ENCODE peak calls at places on chromosome 20, in five cellular contexts. D is GM12865, U is A549, Z is endothelial cell, E is ovary. F is an unnamed sample.

GRCh38 chr20:32911355-32911754 is 52.6 kb downstream of the EFCAB8 start:
- DNase-seq in D (no peak), U (no peak), Z (no peak), E (no peak), F (no peak)

GRCh38 chr20:5222919-5223634 is 93.7 kb downstream of the PROKR2 start:
- DNase-seq in D (peak), U (peak), Z (peak), E (peak), F (peak)

GRCh38 chr20:35443003-35443402 is 5.0 kb upstream of the GDF5 start:
- DNase-seq in D (no peak), U (no peak), Z (no peak), E (no peak), F (no peak)

GRCh38 chr20:22805219-22805618 is 220.8 kb upstream of the FOXA2 start:
- DNase-seq in D (no peak), U (peak), Z (peak), E (no peak), F (peak)

GRCh38 chr20:63145156-63145555 is 70.8 kb downstream of the YTHDF1 start:
- DNase-seq in D (no peak), U (no peak), Z (no peak), E (no peak), F (no peak)

GRCh38 chr20:57835462-57836455 is 125.9 kb upstream of the PMEPA1 start:
- DNase-seq in D (no peak), U (no peak), Z (no peak), E (no peak), F (no peak)

GRCh38 chr20:58634818-58635665 is 16.0 kb upstream of the STX16 start:
- DNase-seq in D (no peak), U (no peak), Z (no peak), E (peak), F (no peak)

GRCh38 chr20:17617868-17618672 is 48.2 kb downstream of the DSTN start:
- DNase-seq in D (no peak), U (no peak), Z (no peak), E (no peak), F (peak)

GRCh38 chr20:35077341-35077740 is 15.3 kb downstream of the TRPC4AP start:
- DNase-seq in D (no peak), U (no peak), Z (no peak), E (no peak), F (no peak)

GRCh38 chr20:58718121-58718563 is 25.5 kb downstream of the NPEPL1 start:
- DNase-seq in D (no peak), U (no peak), Z (no peak), E (peak), F (no peak)

GRCh38 chr20:41248371-41249024 is 69.0 kb downstream of the ZHX3 start:
- DNase-seq in D (no peak), U (no peak), Z (no peak), E (peak), F (no peak)

GRCh38 chr20:58630063-58630462 is 21.0 kb upstream of the STX16 start:
- DNase-seq in D (no peak), U (peak), Z (no peak), E (no peak), F (no peak)

GRCh38 chr20:56551571-56551970 is 18.5 kb downstream of the FAM209B start:
- DNase-seq in D (no peak), U (no peak), Z (no peak), E (no peak), F (no peak)

GRCh38 chr20:23147964-23148720 is 62.0 kb upstream of the CD93 start:
- DNase-seq in D (peak), U (peak), Z (no peak), E (no peak), F (no peak)

GRCh38 chr20:16018881-16019280 is 554.4 kb downstream of the KIF16B start:
- DNase-seq in D (no peak), U (no peak), Z (no peak), E (no peak), F (no peak)

GRCh38 chr20:32252189-32252588 is 25.3 kb upstream of the KIF3B start:
- DNase-seq in D (peak), U (no peak), Z (no peak), E (no peak), F (no peak)

GRCh38 chr20:56520180-56520579 is 4.4 kb upstream of the FAM209A start:
- DNase-seq in D (no peak), U (no peak), Z (no peak), E (no peak), F (no peak)

GRCh38 chr20:61253264-61253639 is 1.2 kb downstream of the CDH4 start:
- DNase-seq in D (no peak), U (peak), Z (peak), E (no peak), F (peak)
- TF ChIP-seq CTCF in D (no peak), U (no peak), Z (peak), E (no peak), F (no peak)

DNA sequence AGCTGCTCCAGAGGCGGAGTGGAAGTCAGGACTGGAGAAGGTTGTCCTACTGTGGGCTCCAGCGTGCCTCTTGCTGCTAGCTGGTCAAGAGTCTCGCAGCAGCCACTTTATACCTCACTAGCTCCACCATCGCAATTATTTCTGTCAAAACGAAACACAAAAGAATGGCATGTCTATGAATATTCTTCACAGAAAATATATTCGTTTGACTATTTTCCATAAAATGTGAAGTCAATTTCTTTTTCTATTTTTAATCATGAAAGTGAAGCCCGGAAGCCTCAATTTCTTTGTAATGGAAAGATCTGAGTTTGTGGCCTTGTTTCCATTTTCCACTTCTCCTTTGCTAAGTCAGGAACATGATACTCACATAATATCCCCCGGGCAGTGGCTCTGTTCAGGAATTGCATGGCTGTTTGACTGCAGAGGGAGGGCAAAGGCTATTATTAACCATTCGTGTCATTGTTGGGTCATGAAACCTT is 51.7 kb downstream of the DTD1 start:
- DNase-seq in D (peak), U (no peak), Z (no peak), E (no peak), F (no peak)
- TF ChIP-seq CTCF in D (no peak), U (no peak), Z (no peak), E (no peak), F (no peak)

DNA sequence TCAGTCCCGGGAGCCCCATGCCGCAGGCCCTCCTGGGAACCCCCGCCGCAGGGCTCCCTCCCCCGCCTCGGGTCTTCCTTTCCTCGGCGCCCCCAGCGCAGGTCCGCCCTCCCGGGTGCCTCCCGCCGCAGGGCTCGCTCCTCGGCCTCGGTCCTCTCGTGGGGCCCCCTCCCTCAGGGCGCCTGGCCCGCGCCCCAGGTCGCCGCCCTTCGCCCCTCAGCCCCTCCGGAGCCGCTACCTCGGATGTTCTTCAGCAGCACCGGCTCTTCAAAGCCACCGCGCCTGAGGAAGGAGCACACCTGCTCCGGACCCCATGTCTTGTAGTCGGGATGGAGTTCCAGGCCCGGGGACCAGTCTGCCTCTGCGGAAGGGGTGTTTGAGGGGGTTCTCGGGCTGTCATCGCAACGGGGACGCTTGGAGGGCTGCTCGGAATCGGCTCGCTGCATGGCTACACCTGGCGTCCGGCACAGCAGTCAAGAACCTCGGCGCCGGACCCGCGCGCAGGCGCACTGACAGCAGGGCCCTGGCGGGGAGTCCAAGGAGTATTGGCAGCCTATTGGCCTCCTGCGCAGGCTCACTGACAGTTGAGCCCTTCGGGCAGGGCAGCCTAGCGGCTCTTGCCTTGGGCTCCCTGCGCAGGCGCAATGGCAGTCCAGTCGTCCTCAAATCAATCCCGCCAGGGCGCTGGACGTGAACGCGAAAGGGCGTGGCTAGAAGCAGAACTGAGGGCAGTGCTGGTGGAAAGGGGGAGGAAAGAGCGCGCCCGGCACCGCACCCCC is at the start of gene SAMHD1:
- DNase-seq in D (peak), U (peak), Z (peak), E (peak), F (peak)
- TF ChIP-seq CTCF in D (no peak), U (no peak), Z (no peak), E (peak), F (no peak)

GRCh38 chr20:843908-844307 is 10.4 kb downstream of the FAM110A start:
- DNase-seq in D (no peak), U (no peak), Z (no peak), E (no peak), F (no peak)

GRCh38 chr20:841568-842546 is 8.3 kb downstream of the FAM110A start:
- DNase-seq in D (no peak), U (no peak), Z (no peak), E (no peak), F (peak)

GRCh38 chr20:840858-841567 is 7.5 kb downstream of the FAM110A start:
- DNase-seq in D (no peak), U (peak), Z (no peak), E (peak), F (peak)

GRCh38 chr20:840503-840857 is 7.0 kb downstream of the FAM110A start:
- DNase-seq in D (no peak), U (no peak), Z (no peak), E (no peak), F (no peak)

DNA sequence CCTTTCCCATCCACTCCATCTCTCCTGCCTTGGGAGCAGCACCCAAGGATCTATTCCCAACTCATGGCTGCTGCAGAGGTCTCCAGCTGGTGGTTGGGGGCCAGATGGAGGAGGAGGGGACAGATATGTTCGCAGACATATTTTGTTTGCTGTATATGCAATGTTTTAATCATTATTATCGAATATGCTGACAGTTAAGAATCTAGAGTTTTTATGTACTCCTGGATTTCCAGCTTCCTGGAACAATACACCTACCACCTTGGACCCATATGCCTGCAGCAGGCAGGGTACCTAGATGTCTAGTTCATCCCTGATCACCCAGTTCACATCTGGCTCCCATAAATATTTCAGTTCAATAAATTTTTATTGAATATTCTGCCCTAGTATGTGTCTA is 9.0 kb downstream of the FAM110A start:
- DNase-seq in D (no peak), U (no peak), Z (no peak), E (no peak), F (no peak)
- TF ChIP-seq CTCF in D (no peak), U (no peak), Z (no peak), E (no peak), F (no peak)

DNA sequence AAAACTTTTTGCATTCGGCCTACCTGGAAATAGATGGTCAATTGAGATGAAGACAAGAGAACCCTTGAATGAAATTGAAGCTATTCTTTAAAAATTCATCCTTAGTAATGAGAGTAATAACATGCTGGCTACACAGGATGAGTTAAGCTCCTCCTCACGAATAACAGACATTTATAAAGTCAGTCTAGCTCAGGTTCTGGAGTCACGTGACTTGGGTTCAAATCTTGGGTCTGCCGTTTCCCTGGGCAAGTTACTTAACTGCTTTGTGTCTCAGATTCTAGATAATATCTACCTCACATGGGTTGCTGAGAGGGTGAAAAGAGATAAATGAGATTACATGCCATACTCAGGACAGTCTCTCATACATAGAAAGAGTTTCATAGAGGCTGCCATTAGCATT is 101.4 kb upstream of the INSM1 start:
- DNase-seq in D (no peak), U (no peak), Z (no peak), E (no peak), F (no peak)
- TF ChIP-seq CTCF in D (no peak), U (no peak), Z (no peak), E (no peak), F (no peak)

GRCh38 chr20:44268802-44269201 is 21.7 kb downstream of the GDAP1L1 start:
- DNase-seq in D (no peak), U (no peak), Z (no peak), E (no peak), F (no peak)

GRCh38 chr20:44274303-44275017 is 27.4 kb downstream of the GDAP1L1 start:
- DNase-seq in D (no peak), U (no peak), Z (no peak), E (no peak), F (no peak)

GRCh38 chr20:44273231-44274215 is 26.4 kb downstream of the GDAP1L1 start:
- DNase-seq in D (peak), U (no peak), Z (no peak), E (no peak), F (no peak)

DNA sequence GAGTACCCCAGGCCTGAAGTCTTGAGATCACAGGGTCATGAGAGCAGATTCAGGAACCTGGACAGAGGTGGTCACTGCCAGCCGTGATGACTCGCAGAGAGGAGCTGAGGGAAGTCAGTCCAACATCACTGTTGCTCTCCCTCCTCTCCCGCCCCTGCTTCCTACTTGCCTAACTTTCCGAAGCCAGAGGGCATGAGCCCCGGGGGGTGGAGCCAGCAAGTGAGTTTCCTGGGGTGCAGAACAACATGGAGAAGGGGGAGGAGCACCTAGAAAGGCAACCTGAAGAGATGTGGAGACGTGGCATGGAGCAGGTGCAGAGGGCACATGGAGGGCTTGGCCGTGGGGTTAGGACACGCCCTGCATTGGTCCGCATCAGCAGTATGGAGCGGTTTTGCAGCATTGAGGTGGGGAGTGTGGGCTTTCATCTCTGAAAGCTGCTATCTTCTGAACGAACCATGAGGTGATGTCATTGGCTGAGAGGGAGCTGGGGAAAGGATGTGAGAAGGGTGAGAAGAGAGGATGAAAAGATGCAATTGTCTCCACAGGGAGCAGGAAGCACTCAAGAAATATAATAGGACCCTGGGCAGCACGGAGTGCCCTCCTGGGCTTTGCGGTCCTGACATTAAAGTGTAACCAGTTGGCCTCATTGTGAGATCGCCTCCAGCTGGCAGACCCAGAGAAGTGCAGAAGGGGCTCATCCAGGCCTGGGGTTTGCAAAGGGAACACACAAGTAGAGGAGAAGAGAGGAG is 25.0 kb downstream of the GDAP1L1 start:
- DNase-seq in D (no peak), U (no peak), Z (peak), E (no peak), F (no peak)
- TF ChIP-seq CTCF in D (no peak), U (peak), Z (peak), E (no peak), F (no peak)

GRCh38 chr20:54102543-54102942 is 32.1 kb upstream of the BCAS1 start:
- DNase-seq in D (no peak), U (no peak), Z (no peak), E (no peak), F (no peak)

GRCh38 chr20:54106162-54106561 is 35.8 kb upstream of the BCAS1 start:
- DNase-seq in D (no peak), U (no peak), Z (no peak), E (no peak), F (no peak)

GRCh38 chr20:54103067-54103761 is 32.8 kb upstream of the BCAS1 start:
- DNase-seq in D (peak), U (no peak), Z (peak), E (no peak), F (peak)

GRCh38 chr20:54105653-54106052 is 35.3 kb upstream of the BCAS1 start:
- DNase-seq in D (no peak), U (no peak), Z (no peak), E (no peak), F (no peak)

DNA sequence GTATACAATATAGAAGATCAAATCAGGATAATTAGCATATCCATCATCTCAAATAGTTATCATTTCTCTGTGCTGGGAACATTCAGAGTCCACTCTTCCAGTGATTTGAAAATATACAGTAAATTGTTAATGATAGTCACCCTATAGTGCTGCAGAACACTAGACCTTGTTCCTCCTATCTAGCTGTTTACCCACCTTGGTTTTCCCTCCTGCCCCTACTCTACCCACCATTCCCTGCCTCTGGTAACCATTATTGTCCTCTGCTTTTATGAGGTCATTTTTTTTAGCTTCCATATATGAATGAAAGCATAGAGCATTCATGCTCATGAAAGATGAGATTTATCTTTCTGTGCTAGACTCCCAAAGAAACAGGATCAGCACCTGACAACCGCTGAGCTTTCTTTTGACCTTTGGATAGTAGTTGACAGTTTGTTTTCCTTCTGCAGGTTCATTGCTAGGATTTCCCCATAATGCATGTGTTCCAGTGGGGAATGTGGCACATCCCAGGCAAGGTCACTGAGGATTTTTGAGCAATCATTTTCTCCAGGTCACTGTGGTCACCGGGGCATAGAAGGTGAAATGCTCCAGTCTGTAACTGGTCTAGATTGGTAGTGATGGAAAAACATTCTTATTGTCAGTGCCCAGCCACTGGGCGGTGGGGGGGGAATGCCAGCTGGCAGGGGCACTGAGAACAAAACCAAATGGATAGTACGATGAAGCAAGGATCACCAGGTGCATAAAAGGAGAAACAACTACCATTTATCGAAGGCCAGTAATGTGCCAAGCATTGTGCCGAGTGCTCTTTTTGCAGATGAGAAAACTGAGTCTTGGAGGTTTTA is 33.6 kb upstream of the BCAS1 start:
- DNase-seq in D (no peak), U (no peak), Z (no peak), E (no peak), F (no peak)
- TF ChIP-seq CTCF in D (no peak), U (no peak), Z (no peak), E (no peak), F (peak)

GRCh38 chr20:38387953-38388352 is 41.7 kb downstream of the LBP start:
- DNase-seq in D (no peak), U (no peak), Z (no peak), E (no peak), F (no peak)
- TF ChIP-seq CTCF in D (no peak), U (peak), Z (no peak), E (no peak), F (no peak)